ENCODE peak calls at places on chromosomes 2 and 18, in four cellular contexts. Z is AG08395, S is C1 segment of cervical spinal cord, R is EL. Q is an unnamed sample.

GRCh38 chr2:232809349-232810124 is 33.2 kb upstream of the KCNJ13 start:
- DNase-seq in Z (no peak), S (no peak), R (no peak), Q (no peak)

GRCh38 chr2:74366036-74366435 is 14.1 kb downstream of the DCTN1 start:
- DNase-seq in Z (no peak), S (no peak), R (no peak), Q (no peak)

GRCh38 chr2:212845941-212846340 is 305.5 kb downstream of the IKZF2 start:
- DNase-seq in Z (peak; percentile 36), S (no peak), R (peak; percentile 81), Q (no peak)

GRCh38 chr2:114001936-114002335 is 112.0 kb downstream of the ACTR3 start:
- DNase-seq in Z (no peak), S (no peak), R (no peak), Q (no peak)

GRCh38 chr2:28895189-28895893 is 874 bp downstream of the WDR43 start:
- DNase-seq in Z (peak; percentile 26), S (peak; percentile 18), R (peak; percentile 42), Q (no peak)

GRCh38 chr2:218717262-218717661 is 6.6 kb downstream of the TTLL4 start:
- DNase-seq in Z (no peak), S (no peak), R (peak; percentile 21), Q (no peak)

GRCh38 chr2:28661589-28662001 is 90.0 kb upstream of the PPP1CB start:
- DNase-seq in Z (peak; percentile 63), S (no peak), R (peak; percentile 86), Q (peak; percentile 90)

GRCh38 chr18:49609416-49610284 is 47.8 kb downstream of the LIPG start:
- DNase-seq in Z (no peak), S (no peak), R (peak; percentile 21), Q (no peak)

GRCh38 chr2:203623104-203623503 is 83.3 kb upstream of the CD28 start:
- DNase-seq in Z (peak; percentile 93), S (no peak), R (peak; percentile 94), Q (peak; percentile 65)

GRCh38 chr2:88258208-88258607 is 88.1 kb downstream of the THNSL2 start:
- DNase-seq in Z (no peak), S (no peak), R (no peak), Q (no peak)

GRCh38 chr2:69074926-69075325 is 61.9 kb downstream of the ANTXR1 start:
- DNase-seq in Z (no peak), S (no peak), R (no peak), Q (no peak)

GRCh38 chr18:25795178-25795577 is 295.2 kb downstream of the SS18 start:
- DNase-seq in Z (no peak), S (no peak), R (no peak), Q (no peak)

GRCh38 chr2:96602330-96602823 is 35.7 kb downstream of the KANSL3 start:
- DNase-seq in Z (no peak), S (no peak), R (no peak), Q (no peak)

GRCh38 chr2:98172150-98172765 is 85.3 kb downstream of the VWA3B start:
- DNase-seq in Z (no peak), S (peak; percentile 78), R (no peak), Q (no peak)

GRCh38 chr2:172092716-172093415 is 7.6 kb downstream of the DLX1 start:
- DNase-seq in Z (no peak), S (no peak), R (no peak), Q (no peak)

GRCh38 chr2:80437959-80438358 is 133.4 kb upstream of the LRRTM1 start:
- DNase-seq in Z (no peak), S (no peak), R (no peak), Q (no peak)

GRCh38 chr2:174340400-174341300 is 5.9 kb downstream of the SP9 start:
- DNase-seq in Z (no peak), S (no peak), R (peak; percentile 37), Q (no peak)

GRCh38 chr18:73352546-73352945 is 484.8 kb upstream of the NETO1 start:
- DNase-seq in Z (no peak), S (no peak), R (no peak), Q (peak; percentile 75)

GRCh38 chr2:216308532-216308931 is 63.8 kb downstream of the MARCHF4 start:
- DNase-seq in Z (peak; percentile 25), S (no peak), R (no peak), Q (no peak)

GRCh38 chr2:226911932-226912331 is 76.1 kb downstream of the RHBDD1 start:
- DNase-seq in Z (no peak), S (no peak), R (peak; percentile 68), Q (no peak)

GRCh38 chr2:161090401-161090800 is 69.8 kb upstream of the TANK start:
- DNase-seq in Z (no peak), S (no peak), R (no peak), Q (no peak)

GRCh38 chr2:215594766-215595165 is 158.9 kb upstream of the FN1 start:
- DNase-seq in Z (no peak), S (no peak), R (peak; percentile 50), Q (no peak)

GRCh38 chr18:58639751-58640427 is 11.0 kb upstream of the ALPK2 start:
- DNase-seq in Z (peak; percentile 36), S (no peak), R (peak; percentile 85), Q (peak; percentile 16)

GRCh38 chr18:44894011-44894410 is 213.3 kb downstream of the SETBP1 start:
- DNase-seq in Z (no peak), S (no peak), R (no peak), Q (no peak)

GRCh38 chr18:12838178-12838634 is 45.8 kb downstream of the PTPN2 start:
- DNase-seq in Z (peak; percentile 90), S (no peak), R (peak; percentile 97), Q (peak; percentile 65)

GRCh38 chr2:20667531-20668401 is 822 bp downstream of the GDF7 start:
- DNase-seq in Z (no peak), S (no peak), R (no peak), Q (no peak)

GRCh38 chr2:196875414-196875813 is 51.1 kb downstream of the PGAP1 start:
- DNase-seq in Z (no peak), S (no peak), R (no peak), Q (no peak)

GRCh38 chr18:24894880-24895279 is 434.4 kb downstream of the HRH4 start:
- DNase-seq in Z (no peak), S (no peak), R (no peak), Q (no peak)

GRCh38 chr2:11012131-11012693 is 100.5 kb downstream of the KCNF1 start:
- DNase-seq in Z (no peak), S (no peak), R (no peak), Q (no peak)

GRCh38 chr18:56902653-56903052 is 244.2 kb upstream of the BOD1L2 start:
- DNase-seq in Z (no peak), S (no peak), R (no peak), Q (no peak)

Q was measured in fibroblast of the conjunctiva.